ENCODE peak calls at places on chromosomes 4 and X, in eight cellular contexts. P is ovary, I is breast epithelium, M is thoracic aorta, E is cardiac muscle cell, J is kidney, F is OCI-LY7, C is pancreas. X is an unnamed sample.

GRCh38 chrX:21943460-21944135 is 3.1 kb downstream of the SMS start:
- DNase-seq in E (no peak), J (no peak), C (no peak), M (no peak), P (no peak), I (no peak), F (no peak), X (no peak)

GRCh38 chr4:7328913-7329638 is 105.7 kb downstream of the PSAPL1 start:
- DNase-seq in C (peak; percentile 38), J (peak; percentile 89), P (no peak), F (no peak), I (no peak), M (peak; percentile 13), E (no peak), X (no peak)

GRCh38 chrX:154051210-154051810 is 31.6 kb upstream of the IRAK1 start:
- DNase-seq in I (peak; percentile 54), E (peak; percentile 62), J (no peak), F (peak; percentile 60), P (peak; percentile 86), M (peak; percentile 34), C (peak; percentile 76), X (peak; percentile 12)

GRCh38 chrX:101081257-101081656 is 2.6 kb downstream of the TMEM35A start:
- DNase-seq in P (no peak), E (no peak), F (no peak), C (no peak), M (no peak), I (no peak), J (no peak), X (no peak)

GRCh38 chr4:99965674-99966350 is 15.7 kb upstream of the H2AZ1 start:
- DNase-seq in E (no peak), C (no peak), I (no peak), J (no peak), F (no peak), P (no peak), M (no peak), X (no peak)

GRCh38 chrX:130563476-130563875 is 161.7 kb downstream of the RBMX2 start:
- DNase-seq in F (no peak), E (no peak), I (no peak), M (no peak), P (no peak), J (no peak), C (no peak), X (no peak)

GRCh38 chr4:162015090-162015489 is 148.7 kb downstream of the FSTL5 start:
- DNase-seq in P (no peak), F (no peak), C (no peak), J (no peak), E (no peak), M (no peak), I (no peak), X (no peak)

GRCh38 chr4:78704981-78705757 is 71.0 kb upstream of the BMP2K start:
- DNase-seq in F (no peak), I (no peak), J (no peak), P (no peak), C (no peak), M (no peak), E (no peak), X (no peak)

GRCh38 chr4:188145626-188146025 is 6.4 kb downstream of the TRIML1 start:
- DNase-seq in C (no peak), F (no peak), I (no peak), E (no peak), J (no peak), P (no peak), M (no peak), X (no peak)

GRCh38 chrX:71543316-71543715 is 10.4 kb downstream of the OGT start:
- DNase-seq in C (no peak), P (no peak), E (no peak), J (no peak), F (no peak), I (no peak), M (no peak), X (no peak)

GRCh38 chr4:2058264-2059033 is 678 bp upstream of the NAT8L start:
- DNase-seq in J (peak; percentile 69), F (no peak), I (no peak), C (peak; percentile 41), P (no peak), E (peak; percentile 75), M (no peak), X (no peak)

GRCh38 chr4:16860506-16860905 is 37.9 kb downstream of the LDB2 start:
- DNase-seq in P (no peak), I (no peak), M (no peak), J (no peak), E (no peak), C (no peak), F (no peak), X (no peak)

GRCh38 chr4:154588198-154588597 is 2.3 kb downstream of the FGA start:
- DNase-seq in J (no peak), I (no peak), P (no peak), F (no peak), M (no peak), C (no peak), E (no peak), X (no peak)

GRCh38 chrX:19544693-19545305 is 29.5 kb upstream of the MAP3K15 start:
- DNase-seq in I (no peak), C (no peak), F (peak; percentile 58), J (no peak), E (peak; percentile 50), P (peak; percentile 31), M (no peak), X (no peak)

GRCh38 chr4:147110473-147110872 is 164.8 kb upstream of the TTC29 start:
- DNase-seq in P (no peak), J (no peak), M (no peak), C (no peak), I (no peak), F (no peak), E (no peak), X (no peak)

GRCh38 chrX:13001961-13002671 is 27.2 kb downstream of the TMSB4X start:
- DNase-seq in J (no peak), I (no peak), E (no peak), P (no peak), C (no peak), F (no peak), M (no peak), X (no peak)

GRCh38 chrX:154348114-154348531 is 26.3 kb downstream of the FLNA start:
- DNase-seq in F (no peak), M (no peak), C (peak; percentile 18), I (no peak), J (peak; percentile 71), E (no peak), P (no peak), X (no peak)

GRCh38 chr4:43348591-43348990 is 456.1 kb downstream of the GRXCR1 start:
- DNase-seq in E (no peak), J (no peak), F (no peak), I (no peak), M (no peak), C (no peak), P (no peak), X (no peak)

GRCh38 chr4:92266521-92266920 is 37.2 kb upstream of the GRID2 start:
- DNase-seq in F (no peak), M (no peak), C (no peak), P (no peak), J (no peak), E (no peak), I (no peak), X (no peak)

GRCh38 chrX:101191217-101191750 is 28.3 kb upstream of the DRP2 start:
- DNase-seq in E (peak; percentile 38), C (peak; percentile 18), J (peak; percentile 68), F (no peak), I (no peak), P (peak; percentile 33), M (no peak), X (no peak)

GRCh38 chr4:131470360-131470759 is 1678.7 kb upstream of the PCDH10 start:
- DNase-seq in F (no peak), M (no peak), E (no peak), P (no peak), I (no peak), J (no peak), C (no peak), X (no peak)

GRCh38 chrX:41025926-41026325 is 59.3 kb upstream of the USP9X start:
- DNase-seq in J (no peak), F (no peak), P (no peak), E (peak; percentile 48), C (no peak), I (no peak), M (no peak), X (no peak)

GRCh38 chr4:112153222-112153791 is 8.1 kb downstream of the FAM241A start:
- DNase-seq in P (no peak), F (no peak), E (no peak), C (no peak), I (no peak), M (no peak), J (no peak), X (no peak)

GRCh38 chr4:88275516-88275915 is 8.8 kb downstream of the PPM1K start:
- DNase-seq in M (no peak), P (no peak), J (no peak), I (no peak), F (peak; percentile 69), E (no peak), C (no peak), X (no peak)
- H3K27ac ChIP-seq in M (no peak overlapping the region), P (no peak overlapping the region), J (no peak overlapping the region), I (no peak overlapping the region), F (peak overlapping the region; percentile 91), E (no peak overlapping the region), C (no peak overlapping the region), X (no peak overlapping the region)

GRCh38 chrX:110418220-110418856 is 59.7 kb downstream of the RTL9 start:
- DNase-seq in J (no peak), E (peak; percentile 68), I (no peak), F (no peak), M (no peak), C (no peak), P (peak; percentile 46), X (no peak)
- TF ChIP-seq CTCF in J (peak; percentile 34), E (peak; percentile 60), I (peak; percentile 29), F (no peak), M (peak; percentile 33), C (no peak), P (peak; percentile 23), X (peak; percentile 24)

DNA sequence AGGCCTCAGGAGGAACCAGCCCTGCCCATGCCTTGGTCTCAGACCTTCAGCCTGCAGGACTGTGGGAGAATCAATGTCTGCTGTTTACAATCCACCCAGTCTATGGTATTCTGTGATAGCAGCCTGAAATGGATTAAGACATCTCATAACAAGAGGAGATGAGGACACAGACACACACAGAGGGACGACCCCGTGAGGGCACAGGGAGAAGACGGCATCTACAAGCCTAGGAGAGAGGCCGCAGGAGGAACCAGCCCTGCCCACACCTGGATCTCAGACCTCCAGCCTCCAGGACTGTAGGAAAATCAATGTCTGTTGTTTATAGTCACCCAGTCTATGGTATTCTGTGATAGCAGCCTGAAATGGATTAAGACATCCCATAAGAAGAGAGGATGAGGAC is 3.3 kb downstream of the SLC25A6 start:
- DNase-seq in M (no peak), C (no peak), J (peak; percentile 54), E (no peak), P (no peak), I (no peak), F (no peak), X (no peak)
- H3K36me3 ChIP-seq in M (peaks cover 56% of the 10 kb centered on the region), C (peaks cover 65% of the 10 kb centered on the region), J (peaks cover 39% of the 10 kb centered on the region), E (peaks cover 53% of the 10 kb centered on the region), P (no peaks in the 10 kb centered on the region), I (no peaks in the 10 kb centered on the region), F (peaks cover 80% of the 10 kb centered on the region), X (peaks cover 76% of the 10 kb centered on the region)

DNA sequence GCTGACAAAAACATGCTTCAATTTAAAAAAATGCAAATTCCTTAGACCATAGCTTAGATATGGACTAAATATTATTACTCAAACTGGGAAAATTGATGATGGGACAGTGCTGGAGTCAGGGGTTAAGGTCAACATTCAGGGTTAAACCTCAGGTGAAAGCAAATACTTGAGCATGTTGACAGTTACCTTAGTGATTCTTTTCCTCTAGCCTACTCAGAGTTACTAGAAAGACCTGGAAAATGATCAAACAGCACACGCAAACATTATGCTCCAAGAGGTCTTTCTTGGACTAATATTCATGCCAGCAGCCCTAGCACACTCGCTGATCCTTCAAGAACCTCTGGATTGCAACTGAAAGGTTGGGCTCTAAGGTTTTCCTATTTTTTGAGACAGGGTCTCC is 10.8 kb downstream of the IGFBP7 start:
- DNase-seq in P (no peak), M (no peak), J (no peak), F (no peak), C (no peak), E (no peak), I (no peak), X (no peak)
- H3K27ac ChIP-seq in P (no peak overlapping the region), M (peak overlapping the region; percentile 88), J (peak overlapping the region; percentile 18), F (no peak overlapping the region), C (no peak overlapping the region), E (peak overlapping the region; percentile 88), I (peak overlapping the region; percentile 1), X (peak overlapping the region; percentile 85)